ENCODE peak calls at places on chromosomes 3 and 15, in seven cellular contexts. I, J, S, E, X, L and V are unnamed samples.

GRCh38 chr15:31392761-31393401 is 66.2 kb downstream of the KLF13 start:
- DNase-seq in J (peak; percentile 6), I (peak; percentile 31), S (no peak), X (no peak), L (no peak), E (no peak), V (peak; percentile 25)

GRCh38 chr3:57068437-57069089 is 8.1 kb downstream of the SPATA12 start:
- DNase-seq in E (no peak), S (peak; percentile 84), X (peak; percentile 93), J (peak; percentile 80), L (peak; percentile 77), I (peak; percentile 13), V (no peak)

GRCh38 chr3:128348805-128349531 is 117.7 kb downstream of the DNAJB8 start:
- DNase-seq in E (no peak), L (no peak), X (no peak), S (no peak), J (no peak), I (no peak), V (no peak)

GRCh38 chr3:130905551-130905950 is 11.7 kb downstream of the ATP2C1 start:
- DNase-seq in X (no peak), E (no peak), L (no peak), I (no peak), S (no peak), J (no peak), V (no peak)

GRCh38 chr15:84034831-84035753 is 200.5 kb upstream of the GOLGA6L4 start:
- DNase-seq in X (no peak), E (peak; percentile 23), I (no peak), J (no peak), S (peak; percentile 21), L (no peak), V (no peak)

GRCh38 chr3:55147406-55147805 is 219.5 kb upstream of the LRTM1 start:
- DNase-seq in J (no peak), X (no peak), S (no peak), I (no peak), E (no peak), L (no peak), V (no peak)

GRCh38 chr3:169497567-169498257 is 165.8 kb downstream of the MECOM start:
- DNase-seq in I (no peak), L (no peak), J (no peak), X (no peak), S (no peak), E (no peak), V (no peak)

GRCh38 chr15:77066961-77067690 is 3.8 kb downstream of the TSPAN3 start:
- DNase-seq in J (no peak), X (no peak), I (no peak), L (no peak), S (no peak), E (no peak), V (no peak)

GRCh38 chr3:98551754-98552153 is 20.0 kb downstream of the GPR15 start:
- DNase-seq in L (no peak), I (no peak), J (no peak), X (no peak), E (no peak), S (no peak), V (no peak)

GRCh38 chr3:8529738-8530525 is 28.3 kb downstream of the LMCD1 start:
- DNase-seq in I (no peak), E (no peak), S (no peak), J (no peak), L (no peak), X (no peak), V (no peak)

GRCh38 chr3:124558898-124559649 is 171.2 kb upstream of the UMPS start:
- DNase-seq in L (peak; percentile 97), S (no peak), J (peak; percentile 61), I (no peak), X (peak; percentile 94), E (no peak), V (no peak)

GRCh38 chr15:63462053-63462452 is 42.3 kb upstream of the USP3 start:
- DNase-seq in L (no peak), X (no peak), S (no peak), E (no peak), J (no peak), I (no peak), V (no peak)

GRCh38 chr3:72299321-72299802 is 514.4 kb upstream of the PROK2 start:
- DNase-seq in S (no peak), X (no peak), E (no peak), L (no peak), I (no peak), J (no peak), V (no peak)

GRCh38 chr3:79257811-79258210 is 510.0 kb downstream of the ROBO1 start:
- DNase-seq in S (no peak), J (no peak), L (no peak), I (no peak), X (no peak), E (no peak), V (no peak)

GRCh38 chr3:9507586-9508578 is 45.7 kb downstream of the LHFPL4 start:
- DNase-seq in X (no peak), L (no peak), J (no peak), E (no peak), I (no peak), S (no peak), V (no peak)

GRCh38 chr3:13174803-13175135 is 101.5 kb upstream of the IQSEC1 start:
- DNase-seq in I (no peak), X (no peak), S (no peak), E (no peak), J (no peak), L (no peak), V (no peak)

GRCh38 chr3:27684302-27684701 is 37.8 kb downstream of the EOMES start:
- DNase-seq in X (no peak), J (no peak), L (no peak), E (no peak), S (no peak), I (no peak), V (no peak)

GRCh38 chr3:104887069-104887468 is 479.6 kb upstream of the ALCAM start:
- DNase-seq in L (no peak), X (no peak), S (no peak), J (no peak), I (no peak), E (no peak), V (no peak)

GRCh38 chr15:40081691-40082194 is 26.9 kb downstream of the BMF start:
- DNase-seq in S (no peak), J (peak; percentile 77), E (peak; percentile 64), I (no peak), X (no peak), L (peak; percentile 82), V (peak; percentile 78)

GRCh38 chr3:12601072-12601471 is 44.2 kb downstream of the MKRN2 start:
- DNase-seq in S (no peak), I (no peak), X (no peak), J (no peak), L (no peak), E (no peak), V (no peak)

GRCh38 chr3:45082139-45082538 is 56.0 kb downstream of the CLEC3B start:
- DNase-seq in X (no peak), E (no peak), J (no peak), S (no peak), L (no peak), I (no peak), V (no peak)

GRCh38 chr3:58256511-58256910 is 18.9 kb downstream of the ABHD6 start:
- DNase-seq in J (no peak), E (no peak), I (no peak), S (no peak), X (no peak), L (no peak), V (no peak)

GRCh38 chr3:129440648-129441190 is 695 bp downstream of the IFT122 start:
- DNase-seq in X (no peak), E (no peak), I (no peak), L (no peak), J (no peak), S (peak; percentile 34), V (no peak)

DNA sequence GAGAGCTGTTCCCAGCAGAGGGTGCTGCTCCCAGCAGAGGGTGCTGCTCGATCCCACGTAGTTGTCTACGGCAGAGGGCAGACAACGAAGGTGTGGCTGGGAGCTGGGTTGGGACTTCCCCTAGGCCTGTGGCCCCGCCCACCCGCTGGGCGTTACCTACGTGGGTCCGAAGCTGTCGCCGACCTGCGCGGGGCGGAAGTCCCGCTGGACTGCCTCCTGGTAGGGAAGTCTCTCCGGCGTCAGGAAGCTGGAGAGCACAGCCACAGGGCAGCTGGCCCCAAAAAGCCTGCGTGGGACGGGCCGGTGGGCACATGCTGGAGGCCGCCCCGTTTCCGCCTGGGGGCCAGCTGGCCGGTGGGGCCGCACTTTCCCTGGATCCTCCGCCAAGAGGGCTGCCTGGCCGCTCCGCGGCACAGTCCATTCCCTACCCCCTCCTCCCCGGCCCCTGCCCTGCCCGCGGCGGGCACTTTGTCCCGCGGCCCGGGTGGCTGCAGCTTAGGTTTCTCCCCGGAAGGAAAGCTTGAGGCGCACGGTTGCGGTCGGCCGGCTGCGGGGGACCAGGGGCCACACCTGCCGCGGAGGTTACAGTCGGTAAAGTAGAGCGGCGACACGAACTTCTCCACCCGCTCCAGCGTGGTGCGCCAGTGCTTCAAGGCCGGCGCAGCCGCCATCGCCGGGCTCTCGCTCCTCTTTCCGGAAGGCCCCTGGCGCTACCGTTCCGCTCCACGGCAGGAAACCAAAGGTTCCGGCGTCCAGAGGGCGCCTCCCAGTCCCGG is at the start of gene MAN2C1:
- DNase-seq in L (peak; percentile 97), E (peak; percentile 95), I (peak; percentile 91), S (peak; percentile 95), J (peak; percentile 82), X (peak; percentile 98), V (peak; percentile 83)
- TF ChIP-seq CTCF in L (peak; percentile 64), E (no peak), I (no peak), S (peak; percentile 82), J (peak; percentile 74), X (peak; percentile 79), V (peak; percentile 75)

GRCh38 chr3:196528639-196529233 is 13.6 kb upstream of the SMCO1 start:
- DNase-seq in I (peak; percentile 81), X (peak; percentile 93), S (peak; percentile 92), L (peak; percentile 70), J (peak; percentile 27), E (peak; percentile 87), V (peak; percentile 86)
- TF ChIP-seq CTCF in I (peak; percentile 69), X (peak; percentile 83), S (peak; percentile 72), L (peak; percentile 64), J (peak; percentile 52), E (peak; percentile 81), V (peak; percentile 83)

DNA sequence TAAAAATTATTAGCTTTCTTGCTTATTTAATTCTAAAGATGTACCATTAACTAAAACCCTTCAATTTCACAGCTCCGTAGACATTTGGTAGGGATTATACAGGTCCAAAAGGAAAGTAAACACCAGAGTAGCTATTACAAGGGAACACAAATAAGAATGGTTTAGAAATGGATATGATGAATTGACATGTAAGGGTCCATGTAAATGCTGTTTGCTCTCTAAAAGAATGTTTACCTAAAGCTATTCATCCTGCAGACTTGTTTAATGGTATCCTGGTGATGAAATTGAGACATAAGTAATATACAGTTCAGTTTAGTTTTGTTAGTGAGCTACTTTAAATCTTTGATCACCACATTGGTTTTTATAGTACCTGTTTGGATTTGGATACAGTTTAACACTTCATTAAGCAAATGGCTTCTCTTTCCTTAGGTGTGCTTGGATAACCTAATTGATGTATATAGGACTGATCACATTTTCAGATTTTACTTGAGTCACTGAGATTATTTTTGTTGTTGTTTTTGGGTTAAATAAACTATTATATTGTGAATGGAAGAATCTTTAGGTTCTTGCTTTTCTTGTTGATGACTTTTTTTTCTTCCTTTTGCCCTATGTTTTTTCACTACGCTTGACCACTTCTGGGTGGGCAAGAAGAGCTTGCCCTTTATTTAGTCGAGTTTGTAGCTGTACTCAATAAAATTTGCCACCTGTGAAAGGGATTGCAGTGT is 115.4 kb downstream of the TCF12 start:
- DNase-seq in J (no peak), L (no peak), E (no peak), S (no peak), X (no peak), I (no peak), V (no peak)
- TF ChIP-seq CTCF in J (no peak), L (no peak), E (no peak), S (no peak), X (no peak), I (no peak), V (no peak)

GRCh38 chr15:70149667-70150404 is 52.1 kb upstream of the TLE3 start:
- DNase-seq in J (no peak), L (no peak), I (no peak), E (no peak), S (no peak), X (no peak), V (no peak)
- TF ChIP-seq CTCF in J (no peak), L (no peak), I (no peak), E (no peak), S (no peak), X (no peak), V (no peak)